ENCODE peak calls at places on chromosomes 11 and 22, in four cellular contexts. E, G, J and L are unnamed samples.

GRCh38 chr11:82756765-82757650 is 23.3 kb upstream of the FAM181B start:
- DNase-seq in E (no peak), J (no peak), G (no peak), L (no peak)

GRCh38 chr22:44801476-44801875 is 49.1 kb downstream of the ARHGAP8 start:
- DNase-seq in E (no peak), G (no peak), J (no peak), L (no peak)

GRCh38 chr22:47160781-47161520 is 398.5 kb downstream of the TBC1D22A start:
- DNase-seq in G (no peak), J (no peak), E (no peak), L (no peak)

GRCh38 chr22:43883012-43883661 is 8.7 kb downstream of the PNPLA5 start:
- DNase-seq in E (peak; percentile 85), J (peak; percentile 89), G (peak; percentile 81), L (peak; percentile 3)

GRCh38 chr22:34972498-34972897 is 93.5 kb upstream of the ISX start:
- DNase-seq in G (no peak), E (no peak), J (no peak), L (no peak)

GRCh38 chr22:23181763-23182288 is 1.5 kb downstream of the BCR start:
- DNase-seq in E (no peak), J (no peak), G (no peak), L (no peak)

GRCh38 chr22:46577361-46578249 is 40.2 kb upstream of the CELSR1 start:
- DNase-seq in G (no peak), E (no peak), J (no peak), L (no peak)

GRCh38 chr11:88534185-88534584 is 196.6 kb upstream of the CTSC start:
- DNase-seq in G (no peak), E (no peak), J (no peak), L (no peak)

GRCh38 chr11:114819028-114819427 is 140.7 kb downstream of the NXPE2 start:
- DNase-seq in J (no peak), E (no peak), G (no peak), L (no peak)

GRCh38 chr11:45333506-45333971 is 47.4 kb upstream of the SYT13 start:
- DNase-seq in J (no peak), G (peak; percentile 65), E (peak; percentile 83), L (no peak)

GRCh38 chr11:2858995-2859705 is 26.4 kb downstream of the CDKN1C start:
- DNase-seq in J (no peak), G (no peak), E (no peak), L (no peak)

GRCh38 chr11:65166893-65167292 is 3.1 kb upstream of the SPDYC start:
- DNase-seq in E (no peak), J (no peak), G (no peak), L (no peak)

GRCh38 chr11:65170058-65170534 is at the start of gene SPDYC:
- DNase-seq in J (no peak), E (no peak), G (no peak), L (no peak)

GRCh38 chr11:65169164-65169641 is 830 bp upstream of the SPDYC start:
- DNase-seq in G (peak; percentile 55), E (peak; percentile 65), J (no peak), L (no peak)

DNA sequence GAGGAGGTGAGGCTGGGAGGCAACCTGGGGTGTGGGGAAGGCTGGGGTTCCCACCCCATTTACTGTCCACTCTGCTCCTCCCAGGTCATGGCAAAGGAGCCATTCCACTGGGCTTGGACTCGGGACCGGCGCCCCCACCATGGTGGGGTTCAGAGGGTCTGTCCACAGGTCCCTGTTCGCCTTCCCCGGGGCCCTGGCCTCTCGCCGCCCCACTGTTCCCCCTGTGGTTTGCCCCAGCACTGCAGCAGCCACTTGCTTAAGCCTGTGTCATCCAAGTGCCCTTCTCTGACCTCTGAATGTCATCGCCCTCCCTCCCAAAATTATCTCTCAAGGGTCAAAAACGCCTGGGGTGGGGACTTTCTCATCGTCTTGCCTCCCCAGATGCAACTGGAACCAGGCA is 2.6 kb downstream of the SPDYC start:
- DNase-seq in G (no peak), E (no peak), J (no peak), L (peak; percentile 8)
- TF ChIP-seq CTCF in G (no peak), E (no peak), J (no peak), L (no peak)

GRCh38 chr22:33204408-33204807 is 146.2 kb upstream of the SYN3 start:
- DNase-seq in E (no peak), J (no peak), G (no peak), L (no peak)

GRCh38 chr22:33213383-33214075 is 155.3 kb upstream of the SYN3 start:
- DNase-seq in G (no peak), E (no peak), J (no peak), L (no peak)

GRCh38 chr22:33210129-33210784 is 152.1 kb upstream of the SYN3 start:
- DNase-seq in E (peak; percentile 46), G (peak; percentile 9), J (peak; percentile 85), L (no peak)
- TF ChIP-seq CTCF in E (peak; percentile 59), G (peak; percentile 48), J (peak; percentile 60), L (no peak)

DNA sequence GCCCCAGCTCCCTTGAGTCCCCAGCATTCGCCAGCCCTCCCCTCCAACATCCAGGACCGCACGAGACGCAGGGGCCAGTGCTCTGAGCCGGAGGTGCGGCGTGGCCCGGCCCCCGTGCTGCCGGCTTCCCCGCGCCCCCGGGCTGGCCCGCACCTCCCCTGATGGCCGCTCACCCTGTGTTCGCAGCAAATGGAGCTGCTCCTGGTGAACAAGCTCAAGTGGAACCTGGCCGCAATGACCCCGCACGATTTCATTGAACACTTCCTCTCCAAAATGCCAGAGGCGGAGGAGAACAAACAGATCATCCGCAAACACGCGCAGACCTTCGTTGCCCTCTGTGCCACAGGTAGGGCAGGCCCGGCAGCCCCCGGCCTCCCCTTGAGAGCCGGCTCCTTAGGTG is 2.7 kb downstream of the CCND1 start:
- DNase-seq in G (no peak), J (no peak), E (no peak), L (no peak)
- TF ChIP-seq CTCF in G (no peak), J (no peak), E (no peak), L (no peak)

GRCh38 chr11:469684-470667 is 19.9 kb downstream of the PTDSS2 start:
- DNase-seq in J (no peak), G (peak; percentile 81), E (peak; percentile 80), L (peak; percentile 47)
- TF ChIP-seq CTCF in J (no peak), G (peak; percentile 46), E (peak; percentile 15), L (no peak)